ENCODE peak calls at places on chromosomes 13 and 19, in eight cellular contexts. One of them, this sample, is unnamed.

GRCh38 chr13:58087566-58087965 is 456.0 kb downstream of the PCDH17 start:
- DNase-seq in hepatocyte: peak; percentile 35
- DNase-seq in neural progenitor cell: no peak
- DNase-seq in PC-3: peak; percentile 2
- DNase-seq in GM23338: peak; percentile 4
- DNase-seq in HCT116: no peak
- DNase-seq in SK-N-SH: no peak
- DNase-seq in GM23248: no peak
- DNase-seq in this sample: no peak

GRCh38 chr13:97030705-97031452 is 36.6 kb upstream of the OXGR1 start:
- DNase-seq in hepatocyte: peak; percentile 55
- DNase-seq in neural progenitor cell: peak; percentile 28
- DNase-seq in PC-3: peak; percentile 60
- DNase-seq in GM23338: peak; percentile 58
- DNase-seq in HCT116: peak; percentile 46
- DNase-seq in SK-N-SH: peak; percentile 47
- DNase-seq in GM23248: peak; percentile 72
- DNase-seq in this sample: no peak

GRCh38 chr19:10009269-10009665 is 1.0 kb downstream of the COL5A3 start:
- DNase-seq in hepatocyte: peak; percentile 79
- DNase-seq in neural progenitor cell: peak; percentile 89
- DNase-seq in PC-3: peak; percentile 27
- DNase-seq in GM23338: peak; percentile 87
- DNase-seq in HCT116: no peak
- DNase-seq in SK-N-SH: peak; percentile 60
- DNase-seq in GM23248: peak; percentile 84
- DNase-seq in this sample: no peak

GRCh38 chr19:49637865-49638350 is 2.0 kb downstream of the RRAS start:
- DNase-seq in hepatocyte: peak; percentile 71
- DNase-seq in neural progenitor cell: peak; percentile 64
- DNase-seq in PC-3: peak; percentile 87
- DNase-seq in GM23338: peak; percentile 71
- DNase-seq in HCT116: no peak
- DNase-seq in SK-N-SH: no peak
- DNase-seq in GM23248: peak; percentile 88
- DNase-seq in this sample: no peak

GRCh38 chr13:30872685-30873443 is 33.2 kb upstream of the MEDAG start:
- DNase-seq in hepatocyte: peak; percentile 81
- DNase-seq in neural progenitor cell: peak; percentile 66
- DNase-seq in PC-3: no peak
- DNase-seq in GM23338: peak; percentile 88
- DNase-seq in HCT116: no peak
- DNase-seq in SK-N-SH: peak; percentile 55
- DNase-seq in GM23248: peak; percentile 95
- DNase-seq in this sample: no peak

GRCh38 chr13:109180905-109181425 is 551.6 kb downstream of the MYO16 start:
- DNase-seq in hepatocyte: peak; percentile 38
- DNase-seq in neural progenitor cell: no peak
- DNase-seq in PC-3: no peak
- DNase-seq in GM23338: peak; percentile 55
- DNase-seq in HCT116: peak; percentile 24
- DNase-seq in SK-N-SH: no peak
- DNase-seq in GM23248: peak; percentile 89
- DNase-seq in this sample: no peak

GRCh38 chr13:30731658-30732390 is 3.5 kb upstream of the ALOX5AP start:
- DNase-seq in hepatocyte: no peak
- DNase-seq in neural progenitor cell: no peak
- DNase-seq in PC-3: no peak
- DNase-seq in GM23338: no peak
- DNase-seq in HCT116: no peak
- DNase-seq in SK-N-SH: no peak
- DNase-seq in GM23248: no peak
- DNase-seq in this sample: no peak

GRCh38 chr13:67200605-67201004 is 29.5 kb downstream of the PCDH9 start:
- DNase-seq in hepatocyte: no peak
- DNase-seq in neural progenitor cell: no peak
- DNase-seq in PC-3: no peak
- DNase-seq in GM23338: no peak
- DNase-seq in HCT116: no peak
- DNase-seq in SK-N-SH: peak; percentile 8
- DNase-seq in GM23248: no peak
- DNase-seq in this sample: no peak

GRCh38 chr19:49555600-49556411 is 24.6 kb downstream of the NOSIP start:
- DNase-seq in hepatocyte: peak; percentile 64
- DNase-seq in neural progenitor cell: peak; percentile 97
- DNase-seq in PC-3: peak; percentile 35
- DNase-seq in GM23338: peak; percentile 98
- DNase-seq in HCT116: peak; percentile 40
- DNase-seq in SK-N-SH: peak; percentile 95
- DNase-seq in GM23248: peak; percentile 79
- DNase-seq in this sample: peak; percentile 71

GRCh38 chr13:30745917-30746686 is 10.8 kb downstream of the ALOX5AP start:
- DNase-seq in hepatocyte: peak; percentile 24
- DNase-seq in neural progenitor cell: no peak
- DNase-seq in PC-3: no peak
- DNase-seq in GM23338: no peak
- DNase-seq in HCT116: no peak
- DNase-seq in SK-N-SH: peak; percentile 19
- DNase-seq in GM23248: no peak
- DNase-seq in this sample: no peak

GRCh38 chr19:46955114-46955812 is 64.4 kb upstream of the NPAS1 start:
- DNase-seq in hepatocyte: no peak
- DNase-seq in neural progenitor cell: no peak
- DNase-seq in PC-3: peak; percentile 58
- DNase-seq in GM23338: no peak
- DNase-seq in HCT116: no peak
- DNase-seq in SK-N-SH: no peak
- DNase-seq in GM23248: peak; percentile 74
- DNase-seq in this sample: peak; percentile 31

GRCh38 chr13:56861472-56861871 is 279.2 kb upstream of the PRR20A start:
- DNase-seq in hepatocyte: no peak
- DNase-seq in neural progenitor cell: no peak
- DNase-seq in PC-3: peak; percentile 46
- DNase-seq in GM23338: no peak
- DNase-seq in HCT116: no peak
- DNase-seq in SK-N-SH: no peak
- DNase-seq in GM23248: no peak
- DNase-seq in this sample: no peak

GRCh38 chr13:53200498-53201453 is 172.2 kb downstream of the OLFM4 start:
- DNase-seq in hepatocyte: peak; percentile 89
- DNase-seq in neural progenitor cell: peak; percentile 96
- DNase-seq in PC-3: no peak
- DNase-seq in GM23338: peak; percentile 92
- DNase-seq in HCT116: no peak
- DNase-seq in SK-N-SH: peak; percentile 44
- DNase-seq in GM23248: peak; percentile 63
- DNase-seq in this sample: no peak

GRCh38 chr13:52706074-52706473 is 33.5 kb downstream of the CNMD start:
- DNase-seq in hepatocyte: no peak
- DNase-seq in neural progenitor cell: no peak
- DNase-seq in PC-3: no peak
- DNase-seq in GM23338: no peak
- DNase-seq in HCT116: no peak
- DNase-seq in SK-N-SH: no peak
- DNase-seq in GM23248: no peak
- DNase-seq in this sample: no peak

GRCh38 chr19:41774515-41774980 is 19.2 kb downstream of the CEACAM6 start:
- DNase-seq in hepatocyte: peak; percentile 61
- DNase-seq in neural progenitor cell: no peak
- DNase-seq in PC-3: peak; percentile 96
- DNase-seq in GM23338: no peak
- DNase-seq in HCT116: peak; percentile 88
- DNase-seq in SK-N-SH: no peak
- DNase-seq in GM23248: no peak
- DNase-seq in this sample: no peak

GRCh38 chr13:30395192-30396158 is 26.8 kb upstream of the UBE2L5 start:
- DNase-seq in hepatocyte: peak; percentile 93
- DNase-seq in neural progenitor cell: peak; percentile 40
- DNase-seq in PC-3: peak; percentile 79
- DNase-seq in GM23338: peak; percentile 78
- DNase-seq in HCT116: peak; percentile 48
- DNase-seq in SK-N-SH: peak; percentile 67
- DNase-seq in GM23248: peak; percentile 94
- DNase-seq in this sample: peak; percentile 91

GRCh38 chr13:113552079-113552478 is 32.5 kb upstream of the TFDP1 start:
- DNase-seq in hepatocyte: no peak
- DNase-seq in neural progenitor cell: no peak
- DNase-seq in PC-3: no peak
- DNase-seq in GM23338: no peak
- DNase-seq in HCT116: no peak
- DNase-seq in SK-N-SH: no peak
- DNase-seq in GM23248: no peak
- DNase-seq in this sample: no peak

GRCh38 chr13:29562762-29563161 is 32.7 kb downstream of the SLC7A1 start:
- DNase-seq in hepatocyte: no peak
- DNase-seq in neural progenitor cell: no peak
- DNase-seq in PC-3: no peak
- DNase-seq in GM23338: no peak
- DNase-seq in HCT116: no peak
- DNase-seq in SK-N-SH: no peak
- DNase-seq in GM23248: peak; percentile 30
- DNase-seq in this sample: no peak

GRCh38 chr19:11486661-11487503 is 6.0 kb upstream of the ELAVL3 start:
- DNase-seq in hepatocyte: no peak
- DNase-seq in neural progenitor cell: no peak
- DNase-seq in PC-3: no peak
- DNase-seq in GM23338: no peak
- DNase-seq in HCT116: no peak
- DNase-seq in SK-N-SH: peak; percentile 29
- DNase-seq in GM23248: no peak
- DNase-seq in this sample: no peak

GRCh38 chr13:109336730-109337129 is 449.7 kb downstream of the IRS2 start:
- DNase-seq in hepatocyte: no peak
- DNase-seq in neural progenitor cell: no peak
- DNase-seq in PC-3: peak; percentile 62
- DNase-seq in GM23338: no peak
- DNase-seq in HCT116: no peak
- DNase-seq in SK-N-SH: no peak
- DNase-seq in GM23248: peak; percentile 76
- DNase-seq in this sample: no peak

GRCh38 chr19:10780368-10780767 is 55.6 kb downstream of the TMED1 start:
- DNase-seq in hepatocyte: no peak
- DNase-seq in neural progenitor cell: no peak
- DNase-seq in PC-3: no peak
- DNase-seq in GM23338: no peak
- DNase-seq in HCT116: no peak
- DNase-seq in SK-N-SH: no peak
- DNase-seq in GM23248: peak; percentile 20
- DNase-seq in this sample: no peak

GRCh38 chr19:1055886-1056620 is 10.9 kb upstream of the ARHGAP45 start:
- DNase-seq in hepatocyte: no peak
- DNase-seq in neural progenitor cell: no peak
- DNase-seq in PC-3: no peak
- DNase-seq in GM23338: no peak
- DNase-seq in HCT116: no peak
- DNase-seq in SK-N-SH: no peak
- DNase-seq in GM23248: no peak
- DNase-seq in this sample: no peak

GRCh38 chr19:1057185-1057857 is 9.6 kb upstream of the ARHGAP45 start:
- DNase-seq in hepatocyte: no peak
- DNase-seq in neural progenitor cell: peak; percentile 75
- DNase-seq in PC-3: peak; percentile 19
- DNase-seq in GM23338: peak; percentile 83
- DNase-seq in HCT116: no peak
- DNase-seq in SK-N-SH: no peak
- DNase-seq in GM23248: peak; percentile 76
- DNase-seq in this sample: peak; percentile 70

GRCh38 chr19:1055028-1055425 is 11.9 kb upstream of the ARHGAP45 start:
- DNase-seq in hepatocyte: no peak
- DNase-seq in neural progenitor cell: no peak
- DNase-seq in PC-3: no peak
- DNase-seq in GM23338: no peak
- DNase-seq in HCT116: no peak
- DNase-seq in SK-N-SH: no peak
- DNase-seq in GM23248: no peak
- DNase-seq in this sample: no peak

GRCh38 chr19:1060689-1061088 is 6.3 kb upstream of the ARHGAP45 start:
- DNase-seq in hepatocyte: no peak
- DNase-seq in neural progenitor cell: no peak
- DNase-seq in PC-3: no peak
- DNase-seq in GM23338: no peak
- DNase-seq in HCT116: no peak
- DNase-seq in SK-N-SH: no peak
- DNase-seq in GM23248: no peak
- DNase-seq in this sample: no peak

GRCh38 chr19:1058112-1058511 is 8.9 kb upstream of the ARHGAP45 start:
- DNase-seq in hepatocyte: no peak
- DNase-seq in neural progenitor cell: no peak
- DNase-seq in PC-3: no peak
- DNase-seq in GM23338: no peak
- DNase-seq in HCT116: no peak
- DNase-seq in SK-N-SH: no peak
- DNase-seq in GM23248: no peak
- DNase-seq in this sample: peak; percentile 57
- H3K4me2 ChIP-seq in hepatocyte: no peak overlapping the region
- H3K4me2 ChIP-seq in neural progenitor cell: no peak overlapping the region
- H3K4me2 ChIP-seq in PC-3: no peak overlapping the region
- H3K4me2 ChIP-seq in GM23338: no peak overlapping the region
- H3K4me2 ChIP-seq in HCT116: no peak overlapping the region
- H3K4me2 ChIP-seq in SK-N-SH: no peak overlapping the region
- H3K4me2 ChIP-seq in GM23248: no peak overlapping the region
- H3K4me2 ChIP-seq in this sample: peak overlapping the region; percentile 31

DNA sequence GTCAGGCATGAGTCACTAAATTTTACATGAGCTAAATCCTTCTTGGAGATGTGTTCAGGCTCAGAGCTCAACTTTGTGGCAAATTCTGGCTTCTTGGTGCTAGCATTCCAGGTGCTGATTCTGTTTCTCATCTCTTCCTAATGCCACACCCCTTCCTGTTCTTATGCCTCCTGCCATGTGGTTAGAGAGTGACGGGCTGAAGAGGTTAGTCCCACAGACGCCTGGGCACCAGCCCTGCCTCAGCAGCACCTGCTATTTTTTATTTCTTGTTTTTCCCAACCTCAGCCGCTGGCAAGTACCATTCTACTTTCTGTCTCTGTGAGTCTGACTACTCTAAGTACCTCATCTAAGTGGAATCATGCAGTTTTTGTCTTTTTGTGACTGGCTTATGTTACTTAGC is 329.5 kb downstream of the KCNRG start:
- DNase-seq in hepatocyte: no peak
- DNase-seq in neural progenitor cell: no peak
- DNase-seq in PC-3: no peak
- DNase-seq in GM23338: no peak
- DNase-seq in HCT116: no peak
- DNase-seq in SK-N-SH: no peak
- DNase-seq in GM23248: no peak
- DNase-seq in this sample: no peak
- TF ChIP-seq EZH2phosphoT487 in hepatocyte: no peak
- TF ChIP-seq EZH2phosphoT487 in neural progenitor cell: no peak
- TF ChIP-seq EZH2phosphoT487 in PC-3: no peak
- TF ChIP-seq EZH2phosphoT487 in GM23338: no peak
- TF ChIP-seq EZH2phosphoT487 in HCT116: no peak
- TF ChIP-seq EZH2phosphoT487 in SK-N-SH: no peak
- TF ChIP-seq EZH2phosphoT487 in GM23248: no peak
- TF ChIP-seq EZH2phosphoT487 in this sample: no peak

GRCh38 chr19:54560881-54561385 is 12.7 kb upstream of the LILRA2 start:
- DNase-seq in hepatocyte: no peak
- DNase-seq in neural progenitor cell: no peak
- DNase-seq in PC-3: peak; percentile 37
- DNase-seq in GM23338: no peak
- DNase-seq in HCT116: no peak
- DNase-seq in SK-N-SH: no peak
- DNase-seq in GM23248: peak; percentile 5
- DNase-seq in this sample: no peak
- H3K4me2 ChIP-seq in hepatocyte: no peak overlapping the region
- H3K4me2 ChIP-seq in neural progenitor cell: no peak overlapping the region
- H3K4me2 ChIP-seq in PC-3: no peak overlapping the region
- H3K4me2 ChIP-seq in GM23338: no peak overlapping the region
- H3K4me2 ChIP-seq in HCT116: no peak overlapping the region
- H3K4me2 ChIP-seq in SK-N-SH: peak overlapping the region; percentile 40
- H3K4me2 ChIP-seq in GM23248: no peak overlapping the region
- H3K4me2 ChIP-seq in this sample: no peak overlapping the region

GRCh38 chr13:44292545-44292944 is 81.1 kb upstream of the SERP2 start:
- DNase-seq in hepatocyte: no peak
- DNase-seq in neural progenitor cell: no peak
- DNase-seq in PC-3: no peak
- DNase-seq in GM23338: no peak
- DNase-seq in HCT116: no peak
- DNase-seq in SK-N-SH: no peak
- DNase-seq in GM23248: peak; percentile 21
- DNase-seq in this sample: no peak
- TF ChIP-seq EZH2phosphoT487 in hepatocyte: no peak
- TF ChIP-seq EZH2phosphoT487 in neural progenitor cell: no peak
- TF ChIP-seq EZH2phosphoT487 in PC-3: no peak
- TF ChIP-seq EZH2phosphoT487 in GM23338: no peak
- TF ChIP-seq EZH2phosphoT487 in HCT116: no peak
- TF ChIP-seq EZH2phosphoT487 in SK-N-SH: no peak
- TF ChIP-seq EZH2phosphoT487 in GM23248: no peak
- TF ChIP-seq EZH2phosphoT487 in this sample: no peak

This sample was measured in OCI-LY7.